ENCODE peak calls at places on chromosomes 4 and X, in seven cellular contexts. One of them, this sample, is unnamed.

GRCh38 chrX:108167211-108167872 is 75.8 kb downstream of the ATG4A start:
- DNase-seq in H1: no peak
- DNase-seq in mesendoderm: no peak
- DNase-seq in IMR-90: peak
- DNase-seq in neuronal stem cell: no peak
- DNase-seq in H9: no peak
- DNase-seq in trophoblast cell: no peak
- DNase-seq in this sample: peak

GRCh38 chrX:71098302-71098701 is 2.7 kb downstream of the FOXO4 start:
- DNase-seq in H1: no peak
- DNase-seq in mesendoderm: peak
- DNase-seq in IMR-90: peak
- DNase-seq in neuronal stem cell: no peak
- DNase-seq in H9: no peak
- DNase-seq in trophoblast cell: peak
- DNase-seq in this sample: peak

GRCh38 chrX:37679888-37680287 is 5.7 kb upstream of the XK start:
- DNase-seq in H1: no peak
- DNase-seq in mesendoderm: no peak
- DNase-seq in IMR-90: no peak
- DNase-seq in neuronal stem cell: no peak
- DNase-seq in H9: no peak
- DNase-seq in trophoblast cell: no peak
- DNase-seq in this sample: no peak

GRCh38 chrX:30309139-30309571 is at the start of gene NR0B1:
- DNase-seq in H1: peak
- DNase-seq in mesendoderm: peak
- DNase-seq in IMR-90: no peak
- DNase-seq in neuronal stem cell: peak
- DNase-seq in H9: peak
- DNase-seq in trophoblast cell: no peak
- DNase-seq in this sample: peak

GRCh38 chr4:41095973-41096372 is 118.4 kb downstream of the APBB2 start:
- DNase-seq in H1: no peak
- DNase-seq in mesendoderm: peak
- DNase-seq in IMR-90: peak
- DNase-seq in neuronal stem cell: no peak
- DNase-seq in H9: no peak
- DNase-seq in trophoblast cell: peak
- DNase-seq in this sample: peak

GRCh38 chr4:190017357-190018200 is 9.5 kb downstream of the FRG2 start:
- DNase-seq in H1: peak
- DNase-seq in mesendoderm: peak
- DNase-seq in IMR-90: no peak
- DNase-seq in neuronal stem cell: no peak
- DNase-seq in H9: peak
- DNase-seq in trophoblast cell: no peak
- DNase-seq in this sample: no peak

GRCh38 chr4:140427919-140428471 is 547 bp upstream of the CLGN start:
- DNase-seq in H1: no peak
- DNase-seq in mesendoderm: peak
- DNase-seq in IMR-90: peak
- DNase-seq in neuronal stem cell: no peak
- DNase-seq in H9: no peak
- DNase-seq in trophoblast cell: no peak
- DNase-seq in this sample: peak

GRCh38 chr4:8283161-8283560 is 13.6 kb downstream of the HTRA3 start:
- DNase-seq in H1: no peak
- DNase-seq in mesendoderm: no peak
- DNase-seq in IMR-90: no peak
- DNase-seq in neuronal stem cell: no peak
- DNase-seq in H9: no peak
- DNase-seq in trophoblast cell: no peak
- DNase-seq in this sample: no peak

GRCh38 chr4:56475917-56476316 is 8.5 kb downstream of the SRP72 start:
- DNase-seq in H1: no peak
- DNase-seq in mesendoderm: no peak
- DNase-seq in IMR-90: no peak
- DNase-seq in neuronal stem cell: no peak
- DNase-seq in H9: no peak
- DNase-seq in trophoblast cell: no peak
- DNase-seq in this sample: no peak

GRCh38 chrX:46317158-46317557 is 228.1 kb downstream of the ZNF674 start:
- DNase-seq in H1: no peak
- DNase-seq in mesendoderm: peak
- DNase-seq in IMR-90: no peak
- DNase-seq in neuronal stem cell: no peak
- DNase-seq in H9: no peak
- DNase-seq in trophoblast cell: no peak
- DNase-seq in this sample: no peak

GRCh38 chr4:56049428-56050212 is 100.9 kb downstream of the CEP135 start:
- DNase-seq in H1: peak
- DNase-seq in mesendoderm: peak
- DNase-seq in IMR-90: no peak
- DNase-seq in neuronal stem cell: peak
- DNase-seq in H9: peak
- DNase-seq in trophoblast cell: no peak
- DNase-seq in this sample: peak

GRCh38 chr4:770022-770421 is 55.9 kb downstream of the CPLX1 start:
- DNase-seq in H1: no peak
- DNase-seq in mesendoderm: no peak
- DNase-seq in IMR-90: peak
- DNase-seq in neuronal stem cell: no peak
- DNase-seq in H9: no peak
- DNase-seq in trophoblast cell: no peak
- DNase-seq in this sample: no peak

GRCh38 chr4:152565338-152565737 is 29.4 kb upstream of the FBXW7 start:
- DNase-seq in H1: no peak
- DNase-seq in mesendoderm: no peak
- DNase-seq in IMR-90: no peak
- DNase-seq in neuronal stem cell: no peak
- DNase-seq in H9: no peak
- DNase-seq in trophoblast cell: no peak
- DNase-seq in this sample: no peak

GRCh38 chrX:119189586-119189985 is 46.5 kb upstream of the PGRMC1 start:
- DNase-seq in H1: no peak
- DNase-seq in mesendoderm: no peak
- DNase-seq in IMR-90: no peak
- DNase-seq in neuronal stem cell: no peak
- DNase-seq in H9: no peak
- DNase-seq in trophoblast cell: no peak
- DNase-seq in this sample: peak

GRCh38 chr4:84597450-84597849 is 14.5 kb downstream of the CDS1 start:
- DNase-seq in H1: no peak
- DNase-seq in mesendoderm: peak
- DNase-seq in IMR-90: no peak
- DNase-seq in neuronal stem cell: no peak
- DNase-seq in H9: no peak
- DNase-seq in trophoblast cell: no peak
- DNase-seq in this sample: no peak

GRCh38 chr4:90602728-90603127 is 475.5 kb downstream of the CCSER1 start:
- DNase-seq in H1: no peak
- DNase-seq in mesendoderm: no peak
- DNase-seq in IMR-90: no peak
- DNase-seq in neuronal stem cell: no peak
- DNase-seq in H9: no peak
- DNase-seq in trophoblast cell: no peak
- DNase-seq in this sample: no peak

GRCh38 chr4:90603540-90603939 is 476.3 kb downstream of the CCSER1 start:
- DNase-seq in H1: no peak
- DNase-seq in mesendoderm: no peak
- DNase-seq in IMR-90: no peak
- DNase-seq in neuronal stem cell: no peak
- DNase-seq in H9: no peak
- DNase-seq in trophoblast cell: no peak
- DNase-seq in this sample: no peak

DNA sequence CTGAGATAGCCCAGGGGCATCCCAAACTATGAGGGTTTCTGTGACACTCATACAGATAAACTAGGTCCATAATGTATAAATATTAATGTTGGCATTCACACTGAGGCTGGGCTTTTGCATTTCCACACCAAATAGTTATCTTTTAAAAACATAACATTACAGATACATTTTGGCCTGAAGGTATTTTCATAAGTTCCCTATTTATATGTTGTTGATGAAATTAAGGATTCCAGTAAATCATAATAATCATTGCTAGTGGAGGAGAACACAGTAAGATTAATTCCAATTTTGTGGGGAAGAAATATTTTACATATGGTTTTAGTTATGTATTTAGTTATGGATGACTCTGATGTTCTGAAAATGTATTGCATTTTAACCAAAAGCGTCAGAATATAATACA is 479.6 kb downstream of the CCSER1 start:
- DNase-seq in H1: no peak
- DNase-seq in mesendoderm: no peak
- DNase-seq in IMR-90: no peak
- DNase-seq in neuronal stem cell: no peak
- DNase-seq in H9: no peak
- DNase-seq in trophoblast cell: no peak
- DNase-seq in this sample: no peak
- H3K23ac ChIP-seq in H1: no peak
- H3K23ac ChIP-seq in mesendoderm: no peak
- H3K23ac ChIP-seq in IMR-90: no peak
- H3K23ac ChIP-seq in neuronal stem cell: no peak
- H3K23ac ChIP-seq in H9: no peak
- H3K23ac ChIP-seq in trophoblast cell: no peak
- H3K23ac ChIP-seq in this sample: no peak

GRCh38 chrX:99413317-99413716 is 996.8 kb downstream of the PCDH19 start:
- DNase-seq in H1: no peak
- DNase-seq in mesendoderm: no peak
- DNase-seq in IMR-90: no peak
- DNase-seq in neuronal stem cell: no peak
- DNase-seq in H9: no peak
- DNase-seq in trophoblast cell: no peak
- DNase-seq in this sample: no peak
- H3K23ac ChIP-seq in H1: no peak
- H3K23ac ChIP-seq in mesendoderm: no peak
- H3K23ac ChIP-seq in IMR-90: no peak
- H3K23ac ChIP-seq in neuronal stem cell: no peak
- H3K23ac ChIP-seq in H9: no peak
- H3K23ac ChIP-seq in trophoblast cell: no peak
- H3K23ac ChIP-seq in this sample: no peak

GRCh38 chrX:74506310-74507115 is 85.2 kb downstream of the SLC16A2 start:
- DNase-seq in H1: no peak
- DNase-seq in mesendoderm: no peak
- DNase-seq in IMR-90: no peak
- DNase-seq in neuronal stem cell: no peak
- DNase-seq in H9: no peak
- DNase-seq in trophoblast cell: no peak
- DNase-seq in this sample: no peak
- H3K23ac ChIP-seq in H1: no peak
- H3K23ac ChIP-seq in mesendoderm: no peak
- H3K23ac ChIP-seq in IMR-90: no peak
- H3K23ac ChIP-seq in neuronal stem cell: no peak
- H3K23ac ChIP-seq in H9: no peak
- H3K23ac ChIP-seq in trophoblast cell: no peak
- H3K23ac ChIP-seq in this sample: no peak

GRCh38 chrX:13024911-13025454 is 19.4 kb downstream of the FAM9C start:
- DNase-seq in H1: no peak
- DNase-seq in mesendoderm: peak
- DNase-seq in IMR-90: no peak
- DNase-seq in neuronal stem cell: no peak
- DNase-seq in H9: no peak
- DNase-seq in trophoblast cell: peak
- DNase-seq in this sample: no peak
- H3K23ac ChIP-seq in H1: no peak
- H3K23ac ChIP-seq in mesendoderm: no peak
- H3K23ac ChIP-seq in IMR-90: no peak
- H3K23ac ChIP-seq in neuronal stem cell: no peak
- H3K23ac ChIP-seq in H9: no peak
- H3K23ac ChIP-seq in trophoblast cell: no peak
- H3K23ac ChIP-seq in this sample: no peak

This sample was measured in mesenchymal stem cell.